ENCODE peak calls at places on chromosomes 16 and 17, in six cellular contexts. A is progenitor cell of endocrine pancreas; Z is NCI-H2029; M is stimulated activated CD4-positive, alpha-beta T cell treated with anti-CD3 and anti-CD28 coated beads, Interleukin-1b, Interleukin-23, amount 100 ng/mL, for 48 hours; Q is HEK293T; E is Ammon's horn. J is an unnamed sample.

GRCh38 chr16:3654249-3654991 is at the start of gene DNASE1:
- DNase-seq in A (peak), Z (no peak), M (peak), Q (peak), E (peak), J (no peak)

GRCh38 chr17:28227278-28228108 is 91.5 kb upstream of the TMEM97 start:
- DNase-seq in A (peak), Z (peak), M (peak), Q (peak), E (peak), J (no peak)

GRCh38 chr17:79008666-79009387 is 737 bp downstream of the CANT1 start:
- DNase-seq in A (no peak), Z (no peak), M (no peak), Q (no peak), E (no peak), J (no peak)

GRCh38 chr17:79159926-79160325 is 85.3 kb downstream of the ENGASE start:
- DNase-seq in A (no peak), Z (no peak), M (no peak), Q (no peak), E (no peak), J (no peak)

GRCh38 chr16:86199871-86200700 is 301.1 kb downstream of the IRF8 start:
- DNase-seq in A (no peak), Z (no peak), M (no peak), Q (no peak), E (no peak), J (no peak)

GRCh38 chr16:84687715-84688114 is 12.1 kb upstream of the USP10 start:
- DNase-seq in A (no peak), Z (no peak), M (no peak), Q (no peak), E (no peak), J (no peak)

GRCh38 chr16:67541391-67542263 is 13.0 kb downstream of the RIPOR1 start:
- DNase-seq in A (no peak), Z (peak), M (no peak), Q (no peak), E (no peak), J (no peak)

GRCh38 chr17:70752966-70753467 is 583.7 kb downstream of the KCNJ2 start:
- DNase-seq in A (no peak), Z (no peak), M (no peak), Q (no peak), E (no peak), J (no peak)

GRCh38 chr16:76059186-76059585 is 218.0 kb upstream of the CNTNAP4 start:
- DNase-seq in A (no peak), Z (no peak), M (no peak), Q (no peak), E (peak), J (no peak)

GRCh38 chr17:32267690-32268205 is 2.1 kb downstream of the RHBDL3 start:
- DNase-seq in A (no peak), Z (no peak), M (no peak), Q (no peak), E (no peak), J (no peak)

GRCh38 chr16:84303023-84303422 is 8.3 kb downstream of the WFDC1 start:
- DNase-seq in A (no peak), Z (no peak), M (no peak), Q (no peak), E (peak), J (no peak)

GRCh38 chr17:75875182-75875939 is 3.0 kb downstream of the TRIM47 start:
- DNase-seq in A (no peak), Z (no peak), M (no peak), Q (no peak), E (no peak), J (no peak)

GRCh38 chr17:4436846-4437245 is 3.1 kb downstream of the SPNS3 start:
- DNase-seq in A (no peak), Z (no peak), M (no peak), Q (no peak), E (peak), J (no peak)

GRCh38 chr16:48373258-48374050 is 11.8 kb downstream of the SIAH1 start:
- DNase-seq in A (no peak), Z (no peak), M (no peak), Q (no peak), E (no peak), J (no peak)

GRCh38 chr16:66480265-66481080 is 53.4 kb downstream of the BEAN1 start:
- DNase-seq in A (no peak), Z (no peak), M (no peak), Q (no peak), E (no peak), J (no peak)

GRCh38 chr17:76710863-76711611 is at the start of gene MXRA7:
- DNase-seq in A (peak), Z (no peak), M (no peak), Q (peak), E (peak), J (peak)

GRCh38 chr17:21689604-21690003 is 2.7 kb upstream of the KCNJ18 start:
- DNase-seq in A (no peak), Z (no peak), M (no peak), Q (no peak), E (peak), J (no peak)

GRCh38 chr16:57394444-57394843 is 10.1 kb upstream of the CCL17 start:
- DNase-seq in A (no peak), Z (peak), M (no peak), Q (no peak), E (no peak), J (no peak)

GRCh38 chr16:85621698-85622433 is 8.7 kb downstream of the GSE1 start:
- DNase-seq in A (no peak), Z (no peak), M (no peak), Q (no peak), E (no peak), J (no peak)

GRCh38 chr16:66274335-66275110 is 92.0 kb upstream of the CDH5 start:
- DNase-seq in A (no peak), Z (no peak), M (no peak), Q (no peak), E (no peak), J (no peak)

GRCh38 chr16:27792486-27793275 is 242.7 kb downstream of the KATNIP start:
- DNase-seq in A (no peak), Z (no peak), M (no peak), Q (no peak), E (no peak), J (no peak)

GRCh38 chr16:55552621-55553020 is 13.9 kb upstream of the CAPNS2 start:
- DNase-seq in A (no peak), Z (no peak), M (no peak), Q (no peak), E (no peak), J (no peak)

GRCh38 chr17:40558300-40558584 is 7.0 kb downstream of the CCR7 start:
- DNase-seq in A (no peak), Z (no peak), M (no peak), Q (no peak), E (no peak), J (no peak)

GRCh38 chr17:77449908-77450741 is 309.4 kb downstream of the SEC14L1 start:
- DNase-seq in A (no peak), Z (no peak), M (peak), Q (no peak), E (peak), J (no peak)

J was measured in T-helper 22 cell.